ENCODE peak calls at places on chromosome 12, in six cellular contexts. W is lung; F is lower lobe of right lung; N is kidney glomerular epithelial cell; J is central memory CD8-positive, alpha-beta T cell; A is AG09319. S is an unnamed sample.
A peak's percentile ranks its signal among the peaks of the same experiment; 100 is the strongest.

GRCh38 chr12:55906056-55906455 is 21.6 kb downstream of the PYM1 start:
- DNase-seq in F (no peak), A (no peak), N (no peak), W (no peak), J (no peak), S (no peak)

GRCh38 chr12:91143241-91143640 is 31.9 kb upstream of the LUM start:
- DNase-seq in W (no peak), J (no peak), F (no peak), A (no peak), N (no peak), S (no peak)

GRCh38 chr12:63306476-63306875 is 155.5 kb upstream of the AVPR1A start:
- DNase-seq in J (no peak), F (no peak), W (no peak), A (no peak), N (no peak), S (no peak)

GRCh38 chr12:123269395-123269892 is 2.2 kb downstream of the CDK2AP1 start:
- DNase-seq in A (peak; percentile 52), F (peak; percentile 76), J (no peak), N (no peak), W (no peak), S (no peak)

GRCh38 chr12:1929241-1929984 is 11.0 kb upstream of the CACNA2D4 start:
- DNase-seq in A (no peak), J (no peak), W (no peak), N (no peak), F (peak; percentile 27), S (no peak)

GRCh38 chr12:1616233-1617066 is 12.6 kb upstream of the WNT5B start:
- DNase-seq in A (no peak), F (peak; percentile 63), J (no peak), W (no peak), N (no peak), S (no peak)

GRCh38 chr12:54195736-54196347 is 7.1 kb upstream of the SMUG1 start:
- DNase-seq in A (no peak), J (no peak), F (peak; percentile 73), W (peak; percentile 44), N (no peak), S (no peak)

GRCh38 chr12:94435511-94435927 is 24.1 kb downstream of the CEP83 start:
- DNase-seq in A (no peak), N (no peak), W (no peak), J (no peak), F (no peak), S (no peak)

GRCh38 chr12:42729532-42729895 is 140.0 kb upstream of the PRICKLE1 start:
- DNase-seq in A (no peak), W (no peak), N (no peak), F (no peak), J (no peak), S (no peak)

GRCh38 chr12:52667509-52667908 is 12.7 kb downstream of the KRT1 start:
- DNase-seq in A (no peak), N (no peak), J (no peak), F (no peak), W (no peak), S (no peak)

GRCh38 chr12:120917748-120918147 is 13.6 kb upstream of the SPPL3 start:
- DNase-seq in J (no peak), W (no peak), N (no peak), F (no peak), A (no peak), S (no peak)

GRCh38 chr12:123861392-123861791 is 99.3 kb downstream of the DNAH10 start:
- DNase-seq in N (no peak), J (no peak), A (no peak), W (no peak), F (no peak), S (no peak)

GRCh38 chr12:54977155-54977554 is 7.4 kb downstream of the TESPA1 start:
- DNase-seq in W (no peak), F (no peak), A (no peak), N (peak; percentile 82), J (no peak), S (no peak)

GRCh38 chr12:70309348-70309747 is 56.7 kb upstream of the KCNMB4 start:
- DNase-seq in A (no peak), N (no peak), F (no peak), J (no peak), W (no peak), S (no peak)

GRCh38 chr12:109695961-109696461 is 17.6 kb upstream of the FAM222A start:
- DNase-seq in F (no peak), A (no peak), N (no peak), J (no peak), W (no peak), S (no peak)

S was measured in pulmonary artery endothelial cell.